ENCODE peak calls at places on chromosome 17, in eight cellular contexts. One of them, this sample, is unnamed.

GRCh38 chr17:83110755-83111154 is 31.3 kb downstream of the METRNL start:
- DNase-seq in hepatocyte: no peak
- DNase-seq in hypothalamus: no peak
- DNase-seq in neural crest cell: no peak
- DNase-seq in SJCRH30: no peak
- DNase-seq in GM19239: no peak
- DNase-seq in nucleus accumbens: no peak
- DNase-seq in NCI-H510A treated with DMSO at 0.1 percent for 48 hours: no peak
- DNase-seq in this sample: no peak

GRCh38 chr17:76495663-76496400 is 5.4 kb downstream of the RHBDF2 start:
- DNase-seq in GM19239: no peak
- DNase-seq in hepatocyte: no peak
- DNase-seq in neural crest cell: no peak
- DNase-seq in SJCRH30: no peak
- DNase-seq in nucleus accumbens: no peak
- DNase-seq in hypothalamus: no peak
- DNase-seq in NCI-H510A treated with DMSO at 0.1 percent for 48 hours: no peak
- DNase-seq in this sample: no peak

GRCh38 chr17:58302171-58302918 is 21.6 kb upstream of the MPO start:
- DNase-seq in NCI-H510A treated with DMSO at 0.1 percent for 48 hours: no peak
- DNase-seq in hypothalamus: no peak
- DNase-seq in GM19239: no peak
- DNase-seq in SJCRH30: no peak
- DNase-seq in hepatocyte: no peak
- DNase-seq in neural crest cell: no peak
- DNase-seq in nucleus accumbens: no peak
- DNase-seq in this sample: no peak

GRCh38 chr17:4560837-4561241 is 462 bp upstream of the GGT6 start:
- DNase-seq in SJCRH30: no peak
- DNase-seq in neural crest cell: no peak
- DNase-seq in NCI-H510A treated with DMSO at 0.1 percent for 48 hours: no peak
- DNase-seq in GM19239: no peak
- DNase-seq in hypothalamus: no peak
- DNase-seq in nucleus accumbens: no peak
- DNase-seq in hepatocyte: no peak
- DNase-seq in this sample: peak

GRCh38 chr17:75820411-75821080 is 23.7 kb downstream of the UNC13D start:
- DNase-seq in NCI-H510A treated with DMSO at 0.1 percent for 48 hours: no peak
- DNase-seq in SJCRH30: no peak
- DNase-seq in hypothalamus: no peak
- DNase-seq in neural crest cell: no peak
- DNase-seq in hepatocyte: no peak
- DNase-seq in nucleus accumbens: no peak
- DNase-seq in GM19239: no peak
- DNase-seq in this sample: no peak

GRCh38 chr17:44981221-44981968 is 13.3 kb upstream of the C1QL1 start:
- DNase-seq in nucleus accumbens: no peak
- DNase-seq in GM19239: no peak
- DNase-seq in hepatocyte: peak
- DNase-seq in NCI-H510A treated with DMSO at 0.1 percent for 48 hours: peak
- DNase-seq in hypothalamus: no peak
- DNase-seq in neural crest cell: no peak
- DNase-seq in SJCRH30: no peak
- DNase-seq in this sample: no peak

GRCh38 chr17:47621293-47622178 is 28.2 kb upstream of the KPNB1 start:
- DNase-seq in GM19239: no peak
- DNase-seq in NCI-H510A treated with DMSO at 0.1 percent for 48 hours: no peak
- DNase-seq in SJCRH30: peak
- DNase-seq in hypothalamus: no peak
- DNase-seq in nucleus accumbens: peak
- DNase-seq in hepatocyte: peak
- DNase-seq in neural crest cell: no peak
- DNase-seq in this sample: peak

GRCh38 chr17:42287305-42288077 is 807 bp upstream of the STAT5A start:
- DNase-seq in hepatocyte: no peak
- DNase-seq in NCI-H510A treated with DMSO at 0.1 percent for 48 hours: no peak
- DNase-seq in SJCRH30: no peak
- DNase-seq in nucleus accumbens: peak
- DNase-seq in GM19239: no peak
- DNase-seq in neural crest cell: no peak
- DNase-seq in hypothalamus: peak
- DNase-seq in this sample: peak

GRCh38 chr17:57927048-57927723 is 28.0 kb downstream of the CUEDC1 start:
- DNase-seq in GM19239: no peak
- DNase-seq in neural crest cell: no peak
- DNase-seq in hypothalamus: peak
- DNase-seq in nucleus accumbens: peak
- DNase-seq in SJCRH30: peak
- DNase-seq in NCI-H510A treated with DMSO at 0.1 percent for 48 hours: peak
- DNase-seq in hepatocyte: no peak
- DNase-seq in this sample: peak

GRCh38 chr17:73192219-73192893 is 499 bp upstream of the COG1 start:
- DNase-seq in GM19239: peak
- DNase-seq in SJCRH30: peak
- DNase-seq in NCI-H510A treated with DMSO at 0.1 percent for 48 hours: peak
- DNase-seq in neural crest cell: peak
- DNase-seq in hypothalamus: no peak
- DNase-seq in nucleus accumbens: peak
- DNase-seq in hepatocyte: peak
- DNase-seq in this sample: peak

GRCh38 chr17:75998327-75998795 is 2.3 kb upstream of the CDK3 start:
- DNase-seq in SJCRH30: no peak
- DNase-seq in hypothalamus: no peak
- DNase-seq in nucleus accumbens: no peak
- DNase-seq in hepatocyte: no peak
- DNase-seq in NCI-H510A treated with DMSO at 0.1 percent for 48 hours: no peak
- DNase-seq in neural crest cell: no peak
- DNase-seq in GM19239: no peak
- DNase-seq in this sample: no peak

GRCh38 chr17:42817866-42818265 is 6.2 kb downstream of the BECN1 start:
- DNase-seq in neural crest cell: no peak
- DNase-seq in NCI-H510A treated with DMSO at 0.1 percent for 48 hours: no peak
- DNase-seq in nucleus accumbens: no peak
- DNase-seq in hepatocyte: no peak
- DNase-seq in hypothalamus: no peak
- DNase-seq in SJCRH30: no peak
- DNase-seq in GM19239: no peak
- DNase-seq in this sample: no peak

GRCh38 chr17:5035356-5035755 is at the start of gene SLC52A1:
- DNase-seq in NCI-H510A treated with DMSO at 0.1 percent for 48 hours: no peak
- DNase-seq in nucleus accumbens: no peak
- DNase-seq in hepatocyte: no peak
- DNase-seq in hypothalamus: no peak
- DNase-seq in GM19239: no peak
- DNase-seq in neural crest cell: no peak
- DNase-seq in SJCRH30: no peak
- DNase-seq in this sample: no peak

GRCh38 chr17:15965510-15965909 is 20.6 kb downstream of the ADORA2B start:
- DNase-seq in GM19239: no peak
- DNase-seq in nucleus accumbens: no peak
- DNase-seq in hypothalamus: no peak
- DNase-seq in neural crest cell: no peak
- DNase-seq in hepatocyte: no peak
- DNase-seq in NCI-H510A treated with DMSO at 0.1 percent for 48 hours: peak
- DNase-seq in SJCRH30: peak
- DNase-seq in this sample: no peak

GRCh38 chr17:7750321-7750821 is 32.8 kb downstream of the DNAH2 start:
- DNase-seq in hepatocyte: no peak
- DNase-seq in hypothalamus: no peak
- DNase-seq in NCI-H510A treated with DMSO at 0.1 percent for 48 hours: no peak
- DNase-seq in nucleus accumbens: no peak
- DNase-seq in neural crest cell: no peak
- DNase-seq in SJCRH30: no peak
- DNase-seq in GM19239: no peak
- DNase-seq in this sample: no peak

GRCh38 chr17:59155439-59156177 is at the start of gene PRR11:
- DNase-seq in NCI-H510A treated with DMSO at 0.1 percent for 48 hours: peak
- DNase-seq in hypothalamus: peak
- DNase-seq in neural crest cell: peak
- DNase-seq in nucleus accumbens: peak
- DNase-seq in hepatocyte: peak
- DNase-seq in SJCRH30: peak
- DNase-seq in GM19239: peak
- DNase-seq in this sample: peak

GRCh38 chr17:66345264-66345663 is 42.9 kb downstream of the PRKCA start:
- DNase-seq in hepatocyte: no peak
- DNase-seq in neural crest cell: no peak
- DNase-seq in SJCRH30: no peak
- DNase-seq in nucleus accumbens: no peak
- DNase-seq in hypothalamus: no peak
- DNase-seq in GM19239: no peak
- DNase-seq in NCI-H510A treated with DMSO at 0.1 percent for 48 hours: no peak
- DNase-seq in this sample: no peak

GRCh38 chr17:10033449-10033848 is 128.4 kb upstream of the RCVRN start:
- DNase-seq in GM19239: no peak
- DNase-seq in hypothalamus: no peak
- DNase-seq in NCI-H510A treated with DMSO at 0.1 percent for 48 hours: no peak
- DNase-seq in nucleus accumbens: peak
- DNase-seq in hepatocyte: no peak
- DNase-seq in neural crest cell: no peak
- DNase-seq in SJCRH30: no peak
- DNase-seq in this sample: no peak

GRCh38 chr17:75830168-75831031 is 13.8 kb downstream of the UNC13D start:
- DNase-seq in nucleus accumbens: no peak
- DNase-seq in hypothalamus: no peak
- DNase-seq in SJCRH30: peak
- DNase-seq in NCI-H510A treated with DMSO at 0.1 percent for 48 hours: no peak
- DNase-seq in hepatocyte: no peak
- DNase-seq in neural crest cell: peak
- DNase-seq in GM19239: no peak
- DNase-seq in this sample: no peak

GRCh38 chr17:65268832-65269231 is 131.7 kb downstream of the RGS9 start:
- DNase-seq in hepatocyte: no peak
- DNase-seq in hypothalamus: no peak
- DNase-seq in neural crest cell: no peak
- DNase-seq in nucleus accumbens: no peak
- DNase-seq in GM19239: no peak
- DNase-seq in SJCRH30: no peak
- DNase-seq in NCI-H510A treated with DMSO at 0.1 percent for 48 hours: no peak
- DNase-seq in this sample: no peak

GRCh38 chr17:66373944-66374817 is 71.8 kb downstream of the PRKCA start:
- DNase-seq in hypothalamus: no peak
- DNase-seq in SJCRH30: peak
- DNase-seq in neural crest cell: peak
- DNase-seq in GM19239: no peak
- DNase-seq in hepatocyte: peak
- DNase-seq in NCI-H510A treated with DMSO at 0.1 percent for 48 hours: peak
- DNase-seq in nucleus accumbens: peak
- DNase-seq in this sample: peak

GRCh38 chr17:81960130-81960958 is 643 bp downstream of the NOTUM start:
- DNase-seq in NCI-H510A treated with DMSO at 0.1 percent for 48 hours: no peak
- DNase-seq in SJCRH30: no peak
- DNase-seq in hypothalamus: no peak
- DNase-seq in hepatocyte: no peak
- DNase-seq in neural crest cell: no peak
- DNase-seq in nucleus accumbens: no peak
- DNase-seq in GM19239: no peak
- DNase-seq in this sample: no peak

GRCh38 chr17:75487351-75488070 is 27.8 kb downstream of the CASKIN2 start:
- DNase-seq in SJCRH30: no peak
- DNase-seq in hypothalamus: no peak
- DNase-seq in nucleus accumbens: no peak
- DNase-seq in NCI-H510A treated with DMSO at 0.1 percent for 48 hours: no peak
- DNase-seq in neural crest cell: no peak
- DNase-seq in hepatocyte: no peak
- DNase-seq in GM19239: peak
- DNase-seq in this sample: peak

GRCh38 chr17:69268442-69269068 is 39.9 kb upstream of the ABCA10 start:
- DNase-seq in SJCRH30: no peak
- DNase-seq in nucleus accumbens: no peak
- DNase-seq in NCI-H510A treated with DMSO at 0.1 percent for 48 hours: no peak
- DNase-seq in hypothalamus: no peak
- DNase-seq in neural crest cell: no peak
- DNase-seq in GM19239: no peak
- DNase-seq in hepatocyte: peak
- DNase-seq in this sample: no peak

GRCh38 chr17:53626286-53626685 is 196.4 kb upstream of the KIF2B start:
- DNase-seq in SJCRH30: no peak
- DNase-seq in NCI-H510A treated with DMSO at 0.1 percent for 48 hours: no peak
- DNase-seq in nucleus accumbens: no peak
- DNase-seq in GM19239: no peak
- DNase-seq in hepatocyte: peak
- DNase-seq in neural crest cell: no peak
- DNase-seq in hypothalamus: no peak
- DNase-seq in this sample: no peak

GRCh38 chr17:39236383-39236927 is 10.7 kb upstream of the STAC2 start:
- DNase-seq in GM19239: no peak
- DNase-seq in NCI-H510A treated with DMSO at 0.1 percent for 48 hours: no peak
- DNase-seq in neural crest cell: no peak
- DNase-seq in SJCRH30: no peak
- DNase-seq in hypothalamus: no peak
- DNase-seq in hepatocyte: no peak
- DNase-seq in nucleus accumbens: no peak
- DNase-seq in this sample: no peak